ENCODE peak calls at places on chromosomes 12 and 14, in six cellular contexts. W, Q, A, D, G and V are unnamed samples.

GRCh38 chr12:34401659-34402227 is 379.4 kb downstream of the ALG10 start:
- DNase-seq in W (no peak), Q (peak), A (peak), D (no peak), G (no peak), V (peak)

GRCh38 chr14:75279153-75279738 is 618 bp downstream of the FOS start:
- DNase-seq in W (peak), Q (peak), A (peak), D (peak), G (peak), V (peak)

GRCh38 chr12:6627598-6627997 is 8.2 kb downstream of the LPAR5 start:
- DNase-seq in W (no peak), Q (no peak), A (peak), D (no peak), G (no peak), V (no peak)

GRCh38 chr14:58368951-58369350 is 26.8 kb upstream of the TOMM20L start:
- DNase-seq in W (no peak), Q (no peak), A (no peak), D (no peak), G (peak), V (no peak)

GRCh38 chr14:100608586-100609330 is 21.5 kb upstream of the BEGAIN start:
- DNase-seq in W (no peak), Q (no peak), A (no peak), D (no peak), G (no peak), V (peak)

GRCh38 chr12:713281-713875 is 39.0 kb upstream of the WNK1 start:
- DNase-seq in W (no peak), Q (no peak), A (no peak), D (no peak), G (no peak), V (no peak)

GRCh38 chr12:21828779-21829178 is 54.3 kb upstream of the KCNJ8 start:
- DNase-seq in W (no peak), Q (no peak), A (no peak), D (no peak), G (no peak), V (peak)

GRCh38 chr12:55700255-55701018 is 7.3 kb downstream of the ITGA7 start:
- DNase-seq in W (no peak), Q (peak), A (no peak), D (no peak), G (no peak), V (no peak)

GRCh38 chr12:132414634-132415340 is 75.2 kb upstream of the FBRSL1 start:
- DNase-seq in W (peak), Q (peak), A (peak), D (peak), G (peak), V (peak)

GRCh38 chr12:91786490-91787272 is 359.0 kb downstream of the BTG1 start:
- DNase-seq in W (no peak), Q (no peak), A (no peak), D (no peak), G (no peak), V (no peak)

GRCh38 chr12:29104495-29104894 is 44.6 kb upstream of the FAR2 start:
- DNase-seq in W (no peak), Q (no peak), A (no peak), D (no peak), G (no peak), V (no peak)

GRCh38 chr12:65925626-65926025 is 101.3 kb downstream of the HMGA2 start:
- DNase-seq in W (no peak), Q (peak), A (no peak), D (no peak), G (no peak), V (no peak)

GRCh38 chr14:75126121-75126544 is 715 bp downstream of the NEK9 start:
- DNase-seq in W (no peak), Q (no peak), A (no peak), D (no peak), G (peak), V (no peak)

GRCh38 chr12:1277905-1278304 is 286.9 kb downstream of the ERC1 start:
- DNase-seq in W (no peak), Q (no peak), A (no peak), D (no peak), G (no peak), V (no peak)

GRCh38 chr12:46983959-46984833 is 95.2 kb upstream of the PCED1B start:
- DNase-seq in W (peak), Q (no peak), A (peak), D (peak), G (peak), V (no peak)

GRCh38 chr12:130849561-130850417 is 10.7 kb upstream of the STX2 start:
- DNase-seq in W (no peak), Q (no peak), A (no peak), D (no peak), G (no peak), V (no peak)

GRCh38 chr12:51891843-51892242 is 3.9 kb downstream of the ANKRD33 start:
- DNase-seq in W (no peak), Q (no peak), A (peak), D (no peak), G (no peak), V (no peak)

GRCh38 chr12:50234347-50234746 is 49.0 kb downstream of the LIMA1 start:
- DNase-seq in W (no peak), Q (no peak), A (no peak), D (no peak), G (peak), V (no peak)

GRCh38 chr14:56933446-56933845 is 123.2 kb upstream of the OTX2 start:
- DNase-seq in W (no peak), Q (no peak), A (no peak), D (no peak), G (no peak), V (no peak)

GRCh38 chr14:65949711-65950516 is 536.3 kb upstream of the CCDC196 start:
- DNase-seq in W (peak), Q (no peak), A (no peak), D (peak), G (peak), V (no peak)

GRCh38 chr12:57983150-57983857 is 41.9 kb downstream of the ATP23 start:
- DNase-seq in W (peak), Q (no peak), A (peak), D (no peak), G (peak), V (no peak)

GRCh38 chr14:35480119-35480769 is 53.7 kb upstream of the INSM2 start:
- DNase-seq in W (no peak), Q (no peak), A (no peak), D (no peak), G (peak), V (no peak)

GRCh38 chr14:65478596-65478995 is 66.1 kb downstream of the FUT8 start:
- DNase-seq in W (peak), Q (no peak), A (no peak), D (no peak), G (peak), V (no peak)

GRCh38 chr12:753401-754237 is 1.2 kb downstream of the WNK1 start:
- DNase-seq in W (no peak), Q (peak), A (peak), D (peak), G (peak), V (peak)

GRCh38 chr12:101459642-101460346 is 15.3 kb upstream of the SPIC start:
- DNase-seq in W (no peak), Q (no peak), A (no peak), D (no peak), G (peak), V (peak)

GRCh38 chr14:88995437-88996198 is 171.2 kb downstream of the TTC8 start:
- DNase-seq in W (no peak), Q (no peak), A (peak), D (no peak), G (peak), V (no peak)

GRCh38 chr14:103723176-103724081 is 7.8 kb downstream of the ZFYVE21 start:
- DNase-seq in W (no peak), Q (peak), A (no peak), D (no peak), G (no peak), V (peak)

GRCh38 chr14:65035049-65035448 is 48.4 kb downstream of the FNTB start:
- DNase-seq in W (no peak), Q (peak), A (no peak), D (no peak), G (no peak), V (peak)

GRCh38 chr12:26434299-26434915 is 239.0 kb downstream of the SSPN start:
- DNase-seq in W (peak), Q (no peak), A (peak), D (no peak), G (peak), V (no peak)

GRCh38 chr12:126879820-126880219 is 1387.2 kb upstream of the TMEM132C start:
- DNase-seq in W (no peak), Q (no peak), A (no peak), D (no peak), G (no peak), V (no peak)

GRCh38 chr14:22994762-22995275 is 12.5 kb upstream of the AJUBA start:
- DNase-seq in W (peak), Q (no peak), A (peak), D (peak), G (peak), V (no peak)

GRCh38 chr14:105492051-105492965 is 1.3 kb downstream of the TEDC1 start:
- DNase-seq in W (no peak), Q (peak), A (no peak), D (no peak), G (no peak), V (peak)

GRCh38 chr12:88448337-88448944 is 131.8 kb downstream of the KITLG start:
- DNase-seq in W (peak), Q (no peak), A (no peak), D (peak), G (no peak), V (no peak)